ENCODE peak calls at places on chromosomes 6 and 20, in seven cellular contexts. D is activated B cell treated with CpG ODN at 0.5 μM for 24 hours, F is fibroblast of the aortic adventitia, X is heart left ventricle, G is fibroblast of mammary gland, E is NB4, Y is transverse colon. N is an unnamed sample.

GRCh38 chr20:39412091-39412490 is 449.9 kb downstream of the DHX35 start:
- DNase-seq in X (no peak), F (no peak), Y (no peak), D (no peak), G (no peak), E (no peak), N (no peak)

GRCh38 chr20:16982091-16982726 is 234.1 kb downstream of the OTOR start:
- DNase-seq in D (no peak), G (no peak), E (no peak), Y (no peak), F (no peak), X (no peak), N (no peak)

GRCh38 chr6:5260111-5260620 is 584 bp downstream of the LYRM4 start:
- DNase-seq in E (peak; percentile 84), Y (peak; percentile 72), F (peak; percentile 45), X (peak; percentile 37), G (peak; percentile 51), D (no peak), N (peak; percentile 26)

GRCh38 chr20:36314734-36315544 is 8.8 kb downstream of the DLGAP4 start:
- DNase-seq in Y (no peak), E (peak; percentile 29), G (no peak), F (no peak), D (no peak), X (no peak), N (no peak)

GRCh38 chr20:36920334-36920730 is 31.2 kb downstream of the SAMHD1 start:
- DNase-seq in E (no peak), Y (no peak), X (no peak), F (no peak), G (no peak), D (no peak), N (no peak)

GRCh38 chr20:59857951-59858350 is 75.5 kb downstream of the SYCP2 start:
- DNase-seq in X (no peak), E (no peak), Y (no peak), G (no peak), D (no peak), F (no peak), N (no peak)

GRCh38 chr6:7827142-7827541 is 83.4 kb downstream of the TXNDC5 start:
- DNase-seq in G (peak; percentile 12), X (no peak), D (no peak), Y (no peak), E (no peak), F (peak; percentile 90), N (no peak)

GRCh38 chr6:68339488-68339887 is 295.6 kb upstream of the ADGRB3 start:
- DNase-seq in G (no peak), Y (no peak), E (no peak), D (no peak), X (no peak), F (no peak), N (no peak)

GRCh38 chr20:34945315-34946077 is 10.1 kb downstream of the GSS start:
- DNase-seq in Y (peak; percentile 63), X (no peak), D (no peak), G (no peak), E (no peak), F (no peak), N (no peak)

GRCh38 chr20:48725589-48725991 is 102.2 kb downstream of the PREX1 start:
- DNase-seq in F (peak; percentile 72), G (peak; percentile 42), X (no peak), Y (no peak), E (peak; percentile 52), D (no peak), N (no peak)

GRCh38 chr6:109767961-109768360 is 76.9 kb downstream of the FIG4 start:
- DNase-seq in Y (no peak), X (no peak), F (peak; percentile 53), G (peak; percentile 48), E (no peak), D (no peak), N (no peak)

GRCh38 chr20:1567392-1568165 is 10.1 kb upstream of the SIRPD start:
- DNase-seq in E (peak; percentile 55), X (no peak), Y (no peak), G (peak; percentile 70), D (no peak), F (peak; percentile 69), N (no peak)

GRCh38 chr6:169045486-169045885 is 208.2 kb downstream of the THBS2 start:
- DNase-seq in Y (no peak), X (no peak), G (no peak), E (no peak), D (no peak), F (peak; percentile 61), N (no peak)

GRCh38 chr6:45917439-45917838 is 98.2 kb downstream of the CLIC5 start:
- DNase-seq in X (no peak), E (no peak), Y (no peak), G (no peak), F (peak; percentile 11), D (no peak), N (no peak)

GRCh38 chr6:158958504-158959386 is 41.3 kb downstream of the RSPH3 start:
- DNase-seq in F (no peak), G (no peak), E (no peak), D (peak; percentile 20), Y (peak; percentile 21), X (no peak), N (no peak)

GRCh38 chr6:37643851-37644672 is 53.6 kb downstream of the MDGA1 start:
- DNase-seq in X (peak; percentile 46), F (no peak), G (no peak), Y (no peak), D (no peak), E (peak; percentile 71), N (no peak)

GRCh38 chr6:50145125-50145524 is 95.4 kb upstream of the DEFB112 start:
- DNase-seq in G (peak; percentile 3), Y (no peak), F (no peak), X (no peak), D (no peak), E (peak; percentile 6), N (no peak)

GRCh38 chr20:59032023-59032712 is at the start of gene ATP5F1E:
- DNase-seq in X (peak; percentile 98), F (peak; percentile 86), E (peak; percentile 98), D (peak; percentile 98), G (peak; percentile 85), Y (peak; percentile 97), N (peak; percentile 54)

GRCh38 chr6:91565207-91565606 is 978.3 kb upstream of the MAP3K7 start:
- DNase-seq in E (no peak), F (no peak), G (no peak), Y (no peak), X (no peak), D (no peak), N (no peak)

GRCh38 chr6:83008631-83009030 is 57.0 kb downstream of the UBE3D start:
- DNase-seq in G (no peak), D (no peak), E (no peak), Y (no peak), F (no peak), X (no peak), N (no peak)

GRCh38 chr6:110852769-110853168 is 21.8 kb upstream of the AMD1 start:
- DNase-seq in D (no peak), Y (no peak), F (no peak), X (no peak), G (peak; percentile 11), E (peak; percentile 23), N (no peak)

GRCh38 chr20:63212792-63213191 is 3.1 kb downstream of the YTHDF1 start:
- DNase-seq in F (no peak), Y (no peak), D (no peak), E (no peak), X (no peak), G (no peak), N (no peak)

GRCh38 chr6:16129623-16130243 is 847 bp downstream of the MYLIP start:
- DNase-seq in Y (peak; percentile 41), E (peak; percentile 52), D (no peak), F (peak; percentile 36), G (peak; percentile 12), X (peak; percentile 16), N (no peak)

GRCh38 chr6:52503344-52503747 is 73.5 kb downstream of the TRAM2 start:
- DNase-seq in D (no peak), E (no peak), X (no peak), Y (no peak), G (no peak), F (no peak), N (no peak)
- TF ChIP-seq CTCF in D (no peak), E (no peak), X (peak; percentile 12), Y (no peak), G (no peak), F (peak; percentile 25), N (no peak)

GRCh38 chr6:27890351-27891299 is 21.6 kb downstream of the OR2B2 start:
- DNase-seq in D (peak; percentile 61), G (peak; percentile 95), F (peak; percentile 97), E (peak; percentile 98), X (peak; percentile 36), Y (peak; percentile 79), N (no peak)
- TF ChIP-seq CTCF in D (no peak), G (no peak), F (no peak), E (no peak), X (no peak), Y (no peak), N (no peak)

DNA sequence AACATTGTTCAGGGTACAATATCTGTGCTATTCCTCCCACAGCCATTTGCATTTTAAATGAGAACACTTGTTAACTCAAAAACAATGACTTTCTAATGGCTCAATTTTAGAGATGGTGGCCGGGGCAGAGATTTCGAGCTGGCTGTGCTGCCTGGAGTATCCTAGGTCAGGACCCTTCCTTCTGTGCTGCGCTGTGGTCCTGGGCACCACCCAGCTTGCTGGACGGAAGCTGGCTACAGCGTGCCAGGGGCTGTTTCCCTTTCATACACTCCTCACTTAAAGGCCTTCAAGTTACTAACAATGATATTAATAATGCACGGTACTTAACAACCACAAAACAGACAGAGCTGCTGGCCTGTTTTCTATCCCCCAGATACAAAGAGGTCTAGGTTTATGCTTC is 194.4 kb upstream of the CST7 start:
- DNase-seq in Y (no peak), F (no peak), X (no peak), G (no peak), E (no peak), D (no peak), N (no peak)
- TF ChIP-seq CTCF in Y (no peak), F (no peak), X (no peak), G (no peak), E (no peak), D (no peak), N (no peak)

GRCh38 chr6:107128175-107128574 is 12.9 kb upstream of the BEND3 start:
- DNase-seq in Y (no peak), E (no peak), G (peak; percentile 32), D (no peak), X (no peak), F (peak; percentile 63), N (no peak)

GRCh38 chr6:107128577-107128976 is 13.3 kb upstream of the BEND3 start:
- DNase-seq in Y (no peak), E (no peak), G (no peak), F (peak; percentile 28), X (no peak), D (no peak), N (no peak)

GRCh38 chr6:107129370-107129925 is 14.1 kb upstream of the BEND3 start:
- DNase-seq in X (no peak), D (no peak), F (no peak), G (no peak), Y (no peak), E (no peak), N (no peak)

DNA sequence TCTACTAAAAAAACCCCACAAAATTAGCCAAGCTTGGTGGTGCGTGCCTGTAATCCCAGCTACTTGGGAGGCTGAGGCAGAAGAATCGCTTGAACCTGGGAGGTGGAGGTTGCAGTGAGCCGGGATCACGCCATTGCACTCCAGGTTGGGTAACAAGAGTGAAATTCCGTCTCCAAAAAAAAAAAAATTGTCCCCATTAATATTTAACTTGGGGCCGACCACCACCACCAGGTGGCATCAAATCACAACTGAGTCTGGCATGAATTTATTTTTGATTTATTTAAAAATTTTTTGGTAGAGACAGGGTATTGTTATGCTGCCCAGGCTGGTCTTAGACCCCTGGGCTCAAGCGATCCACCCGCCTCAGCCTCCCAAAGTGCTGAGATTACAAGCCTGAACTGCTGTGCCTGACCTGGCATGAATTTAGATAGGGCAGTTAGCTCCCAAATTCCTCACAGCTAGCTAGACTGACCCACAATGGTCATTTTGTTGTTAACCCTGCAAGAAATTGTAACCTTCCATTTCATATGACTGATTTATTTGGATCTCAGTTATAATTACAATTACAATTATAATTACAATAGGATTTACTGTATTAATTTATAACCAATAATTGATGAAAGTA is 17.1 kb upstream of the BEND3 start:
- DNase-seq in F (peak; percentile 52), E (peak; percentile 50), G (peak; percentile 39), Y (no peak), D (no peak), X (no peak), N (no peak)
- TF ChIP-seq CTCF in F (peak; percentile 57), E (peak; percentile 28), G (peak; percentile 50), Y (peak; percentile 22), D (no peak), X (peak; percentile 48), N (peak; percentile 32)